ENCODE peak calls at places on chromosomes 6 and 20, in seven cellular contexts. E, A, R, S, G, I and F are unnamed samples.

GRCh38 chr6:134374486-134374885 is 56.6 kb upstream of the SGK1 start:
- DNase-seq in A (no peak), I (peak; percentile 31), E (no peak), G (no peak), S (no peak), R (no peak), F (no peak)

GRCh38 chr6:42674780-42675179 is 47.6 kb downstream of the PRPH2 start:
- DNase-seq in G (no peak), E (no peak), A (no peak), S (no peak), R (no peak), I (no peak), F (no peak)

GRCh38 chr20:63830821-63831593 is at the start of gene ZBTB46:
- DNase-seq in G (peak; percentile 93), E (no peak), A (no peak), I (peak; percentile 63), R (no peak), S (no peak), F (no peak)

GRCh38 chr20:32742322-32743236 is 688 bp downstream of the COMMD7 start:
- DNase-seq in I (no peak), A (no peak), S (no peak), G (no peak), E (no peak), R (no peak), F (no peak)

GRCh38 chr6:55758156-55758942 is 117.0 kb downstream of the BMP5 start:
- DNase-seq in I (peak; percentile 85), E (no peak), S (peak; percentile 77), A (peak; percentile 80), G (peak; percentile 66), R (no peak), F (peak; percentile 72)

GRCh38 chr6:154276810-154277577 is 79.6 kb downstream of the IPCEF1 start:
- DNase-seq in G (peak; percentile 56), R (no peak), A (peak; percentile 25), E (no peak), S (no peak), I (peak; percentile 75), F (no peak)

GRCh38 chr20:24488064-24488799 is 18.8 kb downstream of the SYNDIG1 start:
- DNase-seq in S (no peak), I (no peak), A (no peak), E (no peak), G (no peak), R (no peak), F (no peak)

GRCh38 chr6:149935246-149935645 is 6.6 kb upstream of the ULBP2 start:
- DNase-seq in S (no peak), A (no peak), E (no peak), G (no peak), R (no peak), I (no peak), F (no peak)